ENCODE peak calls at places on chromosomes 12 and 14, in six cellular contexts. M is bronchial epithelial cell, J is memory B cell, Q is kidney tubule cell, L is AG20443, X is globus pallidus. R is an unnamed sample.
A peak's percentile ranks its signal among the peaks of the same experiment; 100 is the strongest.

GRCh38 chr12:124510301-124510970 is 57.0 kb downstream of the NCOR2 start:
- DNase-seq in M (no peak), J (no peak), Q (peak; percentile 49), L (no peak), X (peak; percentile 75), R (no peak)

GRCh38 chr14:83071888-83072501 is 1538.3 kb upstream of the SEL1L start:
- DNase-seq in M (peak; percentile 52), J (no peak), Q (peak; percentile 33), L (no peak), X (no peak), R (peak; percentile 7)

GRCh38 chr12:54204316-54204715 is 15.5 kb upstream of the SMUG1 start:
- DNase-seq in M (no peak), J (no peak), Q (no peak), L (no peak), X (no peak), R (no peak)

GRCh38 chr14:22303589-22304195 is 285.3 kb downstream of the DAD1 start:
- DNase-seq in M (no peak), J (no peak), Q (peak; percentile 22), L (peak; percentile 25), X (no peak), R (peak; percentile 48)

GRCh38 chr12:66004922-66005703 is 125.4 kb downstream of the LLPH start:
- DNase-seq in M (no peak), J (no peak), Q (no peak), L (no peak), X (no peak), R (no peak)

GRCh38 chr14:52080817-52081755 is 12.2 kb upstream of the NID2 start:
- DNase-seq in M (peak; percentile 85), J (no peak), Q (peak; percentile 93), L (peak; percentile 84), X (no peak), R (peak; percentile 96)

GRCh38 chr14:69574266-69574953 is at the start of gene CCDC177:
- DNase-seq in M (peak; percentile 51), J (peak; percentile 72), Q (peak; percentile 56), L (peak; percentile 75), X (no peak), R (peak; percentile 25)

GRCh38 chr14:61297581-61297980 is 16.4 kb upstream of the TMEM30B start:
- DNase-seq in M (no peak), J (no peak), Q (no peak), L (no peak), X (no peak), R (no peak)

GRCh38 chr12:104507672-104508071 is 50.9 kb downstream of the CHST11 start:
- DNase-seq in M (no peak), J (no peak), Q (peak; percentile 14), L (no peak), X (no peak), R (no peak)

GRCh38 chr12:2668816-2669215 is 126.0 kb upstream of the FKBP4 start:
- DNase-seq in M (no peak), J (no peak), Q (no peak), L (no peak), X (no peak), R (no peak)

GRCh38 chr12:29545102-29545467 is 47.6 kb upstream of the OVCH1 start:
- DNase-seq in M (no peak), J (no peak), Q (no peak), L (no peak), X (no peak), R (no peak)

GRCh38 chr12:132117558-132117875 is 26.6 kb downstream of the DDX51 start:
- DNase-seq in M (no peak), J (no peak), Q (no peak), L (no peak), X (no peak), R (no peak)

GRCh38 chr14:91232631-91233030 is 11.9 kb downstream of the GPR68 start:
- DNase-seq in M (no peak), J (no peak), Q (no peak), L (no peak), X (no peak), R (no peak)

GRCh38 chr12:114221136-114221838 is 184.7 kb downstream of the TBX5 start:
- DNase-seq in M (no peak), J (no peak), Q (no peak), L (no peak), X (no peak), R (no peak)

GRCh38 chr14:102953100-102953499 is 30.6 kb downstream of the AMN start:
- DNase-seq in M (no peak), J (no peak), Q (no peak), L (no peak), X (no peak), R (no peak)

GRCh38 chr12:123237646-123238329 is 4.6 kb downstream of the MTRFR start:
- DNase-seq in M (peak; percentile 77), J (peak; percentile 60), Q (peak; percentile 61), L (peak; percentile 70), X (peak; percentile 35), R (peak; percentile 42)

R was measured in renal cortical epithelial cell.